ENCODE peak calls at places on chromosomes 13 and 19, in eight cellular contexts. U is neural progenitor cell, N is GM23338, P is HCT116, Y is SK-N-SH, C is PC-3, X is MM.1S, G is OCI-LY7. Q is an unnamed sample.

GRCh38 chr19:15452111-15453047 is 2.6 kb upstream of the WIZ start:
- DNase-seq in P (peak), G (peak), Y (peak), C (peak), U (peak), N (peak), X (no peak), Q (peak)

GRCh38 chr13:113832204-113832603 is 31.7 kb downstream of the GAS6 start:
- DNase-seq in N (no peak), U (no peak), C (peak), X (no peak), G (no peak), P (no peak), Y (no peak), Q (no peak)

GRCh38 chr19:17123041-17123440 is 47.5 kb downstream of the MYO9B start:
- DNase-seq in N (no peak), U (no peak), P (no peak), X (no peak), G (no peak), C (no peak), Y (no peak), Q (no peak)

GRCh38 chr13:50518791-50519201 is 324.7 kb downstream of the DLEU7 start:
- DNase-seq in U (no peak), P (no peak), Y (no peak), N (no peak), X (no peak), C (no peak), G (peak), Q (no peak)

GRCh38 chr19:1119475-1120217 is 15.9 kb downstream of the GPX4 start:
- DNase-seq in P (no peak), G (no peak), U (no peak), X (no peak), Y (no peak), C (no peak), N (no peak), Q (no peak)

GRCh38 chr13:25732146-25732865 is 319.5 kb downstream of the SHISA2 start:
- DNase-seq in P (no peak), U (no peak), Y (no peak), C (no peak), X (no peak), G (no peak), N (no peak), Q (no peak)

GRCh38 chr13:62119739-62120700 is 704.4 kb upstream of the PCDH20 start:
- DNase-seq in P (peak), N (peak), U (peak), C (peak), Y (peak), G (peak), X (peak), Q (peak)

GRCh38 chr13:43388282-43389034 is 365.1 kb downstream of the DNAJC15 start:
- DNase-seq in Y (no peak), N (no peak), X (no peak), U (no peak), P (peak), G (no peak), C (peak), Q (peak)

GRCh38 chr19:19514215-19514633 is 1.1 kb downstream of the TSSK6 start:
- DNase-seq in X (no peak), U (no peak), P (no peak), G (no peak), C (no peak), Y (no peak), N (no peak), Q (no peak)

GRCh38 chr13:100597253-100597652 is 8.7 kb upstream of the GGACT start:
- DNase-seq in U (no peak), C (no peak), Y (no peak), G (no peak), N (no peak), X (no peak), P (no peak), Q (no peak)

GRCh38 chr13:75101997-75102720 is 379.8 kb downstream of the TBC1D4 start:
- DNase-seq in N (peak), G (no peak), X (no peak), Y (no peak), C (peak), P (no peak), U (peak), Q (no peak)

DNA sequence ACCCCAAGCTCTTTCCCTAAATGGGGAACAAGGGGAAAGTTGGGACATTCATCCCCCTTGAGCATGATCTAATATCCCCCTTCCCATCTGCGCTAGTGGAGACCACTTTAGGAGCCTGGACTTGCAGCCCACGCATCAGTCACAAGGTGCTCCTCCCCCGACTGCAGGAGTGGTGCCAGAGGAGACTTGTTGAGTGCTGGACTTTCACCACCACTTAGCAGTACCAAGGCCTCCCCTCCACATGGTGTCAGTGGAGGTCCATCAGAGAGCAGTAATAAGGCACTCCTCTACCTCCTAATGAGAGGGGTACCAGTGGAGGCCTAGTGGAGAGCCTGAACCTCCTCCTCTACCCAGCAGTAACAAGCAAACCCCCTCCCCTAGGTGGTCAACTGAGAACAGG is 22.5 kb downstream of the CAB39L start:
- DNase-seq in C (peak), X (no peak), G (peak), P (peak), N (peak), U (peak), Y (no peak), Q (peak)
- TF ChIP-seq EZH2phosphoT487 in C (no peak), X (no peak), G (no peak), P (no peak), N (no peak), U (no peak), Y (no peak), Q (no peak)

GRCh38 chr13:110265341-110265681 is 41.6 kb downstream of the COL4A1 start:
- DNase-seq in P (no peak), X (no peak), C (no peak), U (peak), Y (peak), N (no peak), G (no peak), Q (no peak)
- H3K4me3 ChIP-seq in P (no peak), X (no peak), C (no peak), U (no peak), Y (no peak), N (no peak), G (no peak), Q (no peak)

GRCh38 chr13:40342461-40342860 is 324.0 kb downstream of the FOXO1 start:
- DNase-seq in C (no peak), P (no peak), U (no peak), N (no peak), Y (no peak), G (no peak), X (no peak), Q (no peak)

GRCh38 chr13:40341501-40341900 is 324.9 kb downstream of the FOXO1 start:
- DNase-seq in U (peak), Y (no peak), C (no peak), P (no peak), G (no peak), X (no peak), N (no peak), Q (no peak)

GRCh38 chr13:40338217-40338616 is 328.2 kb downstream of the FOXO1 start:
- DNase-seq in Y (no peak), N (no peak), C (no peak), X (no peak), G (no peak), P (no peak), U (no peak), Q (no peak)

GRCh38 chr13:40341086-40341471 is 325.4 kb downstream of the FOXO1 start:
- DNase-seq in N (peak), C (no peak), Y (no peak), X (no peak), P (no peak), U (peak), G (no peak), Q (no peak)

DNA sequence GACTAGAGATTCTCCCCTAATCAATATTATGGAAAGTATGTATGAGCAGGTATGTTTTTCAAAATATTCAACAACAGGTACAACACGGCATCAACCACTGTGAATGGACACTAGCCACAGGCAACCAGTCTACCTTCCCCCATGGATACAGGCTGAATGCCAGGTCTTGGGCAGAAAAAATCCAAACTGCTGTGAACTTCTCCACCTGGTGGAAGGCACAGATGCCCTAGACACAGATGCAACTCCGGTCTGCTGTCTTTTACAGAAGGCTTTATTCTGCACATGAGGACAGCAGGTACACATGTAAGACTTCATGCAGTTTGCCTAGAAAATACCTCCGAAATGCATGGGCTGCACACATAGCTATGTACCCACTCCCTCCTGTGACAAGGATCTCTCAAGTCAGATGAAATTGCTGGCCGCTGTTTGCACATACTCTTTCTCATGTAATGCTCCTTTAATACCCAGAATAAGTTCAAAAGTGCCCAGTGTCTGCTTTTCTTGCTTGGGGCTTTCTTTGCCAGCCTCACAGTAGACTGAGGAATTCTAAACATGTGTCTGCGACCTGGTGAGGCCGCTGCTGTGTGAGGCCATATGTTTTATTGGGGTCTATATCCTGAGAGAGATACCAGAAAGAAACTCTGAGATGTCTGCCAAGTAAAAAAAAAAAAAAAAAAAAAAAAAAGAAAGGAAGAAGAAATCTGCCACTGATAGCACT is 325.9 kb downstream of the FOXO1 start:
- DNase-seq in X (no peak), Y (no peak), P (no peak), N (no peak), U (peak), C (peak), G (no peak), Q (no peak)
- TF ChIP-seq CTCF in X (no peak), Y (no peak), P (peak), N (no peak), U (no peak), C (peak), G (peak), Q (peak)

DNA sequence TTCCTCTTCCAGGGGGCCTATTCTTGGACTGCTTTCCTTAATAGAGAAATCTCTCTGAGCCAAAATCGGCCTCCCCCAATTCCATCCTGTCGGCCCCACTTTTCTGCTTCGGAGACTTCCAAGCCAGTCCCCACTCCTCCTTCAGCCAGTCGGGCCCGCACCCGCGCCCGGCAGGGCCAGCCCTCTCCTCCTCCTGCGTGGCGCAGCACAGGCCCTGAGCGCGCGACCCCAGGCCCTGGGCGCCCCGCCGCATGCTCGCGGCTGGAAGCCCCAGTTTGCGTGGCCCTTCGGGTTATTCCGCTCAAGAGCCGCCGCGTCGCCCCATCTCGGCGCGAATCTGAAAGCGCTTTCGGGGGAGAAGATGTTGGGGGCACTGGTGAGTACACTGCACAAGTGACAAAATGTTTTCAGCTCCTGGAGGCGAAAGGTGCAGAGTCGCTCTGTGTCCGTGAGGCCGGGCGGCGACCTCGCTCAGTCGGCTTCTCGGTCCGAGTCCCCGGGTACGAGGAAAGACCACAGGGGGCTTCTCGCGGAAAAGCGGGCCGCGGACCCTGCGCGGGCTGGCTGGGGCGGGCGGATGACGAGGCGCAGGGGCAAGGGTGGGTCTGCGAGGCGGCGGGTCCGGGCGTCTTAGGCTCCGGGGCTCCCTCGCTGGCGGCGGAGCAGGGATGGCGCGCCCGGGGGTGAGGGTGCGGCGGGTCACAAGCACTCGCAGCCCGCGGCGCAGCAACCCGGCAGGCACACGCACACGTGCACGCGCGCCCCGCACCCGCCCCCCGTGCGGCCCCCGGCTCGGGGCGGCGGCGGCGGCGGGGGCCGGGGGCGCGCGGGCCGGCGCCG is at the start of gene IL17D:
- DNase-seq in P (no peak), X (peak), G (peak), U (peak), N (peak), Y (peak), C (no peak), Q (peak)
- TF ChIP-seq EZH2phosphoT487 in P (no peak), X (no peak), G (no peak), U (peak), N (peak), Y (no peak), C (no peak), Q (no peak)

DNA sequence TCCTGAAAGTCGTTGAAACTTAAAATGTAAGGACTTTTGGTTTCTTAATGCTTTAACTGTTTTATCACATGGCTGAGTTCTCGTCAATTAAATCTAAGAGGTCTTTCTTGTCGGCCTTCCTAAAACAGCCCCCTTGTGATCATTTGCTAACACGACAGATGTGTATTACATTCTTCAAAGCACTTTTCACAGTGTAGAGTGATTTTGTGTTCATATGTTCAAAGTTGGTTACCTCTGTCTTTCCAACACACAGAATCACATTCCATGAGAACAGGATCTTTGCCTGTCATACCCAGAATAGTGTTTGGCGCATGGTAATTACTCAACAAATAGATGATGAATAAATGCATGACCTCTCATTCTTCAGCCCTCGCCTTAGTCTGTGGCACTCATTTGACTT is 1.1 kb downstream of the GTF2F2 start:
- DNase-seq in U (peak), X (peak), P (peak), C (peak), N (peak), G (peak), Y (peak), Q (peak)
- H3K4me3 ChIP-seq in U (peak), X (peak), P (peak), C (peak), N (peak), G (peak), Y (peak), Q (peak)

DNA sequence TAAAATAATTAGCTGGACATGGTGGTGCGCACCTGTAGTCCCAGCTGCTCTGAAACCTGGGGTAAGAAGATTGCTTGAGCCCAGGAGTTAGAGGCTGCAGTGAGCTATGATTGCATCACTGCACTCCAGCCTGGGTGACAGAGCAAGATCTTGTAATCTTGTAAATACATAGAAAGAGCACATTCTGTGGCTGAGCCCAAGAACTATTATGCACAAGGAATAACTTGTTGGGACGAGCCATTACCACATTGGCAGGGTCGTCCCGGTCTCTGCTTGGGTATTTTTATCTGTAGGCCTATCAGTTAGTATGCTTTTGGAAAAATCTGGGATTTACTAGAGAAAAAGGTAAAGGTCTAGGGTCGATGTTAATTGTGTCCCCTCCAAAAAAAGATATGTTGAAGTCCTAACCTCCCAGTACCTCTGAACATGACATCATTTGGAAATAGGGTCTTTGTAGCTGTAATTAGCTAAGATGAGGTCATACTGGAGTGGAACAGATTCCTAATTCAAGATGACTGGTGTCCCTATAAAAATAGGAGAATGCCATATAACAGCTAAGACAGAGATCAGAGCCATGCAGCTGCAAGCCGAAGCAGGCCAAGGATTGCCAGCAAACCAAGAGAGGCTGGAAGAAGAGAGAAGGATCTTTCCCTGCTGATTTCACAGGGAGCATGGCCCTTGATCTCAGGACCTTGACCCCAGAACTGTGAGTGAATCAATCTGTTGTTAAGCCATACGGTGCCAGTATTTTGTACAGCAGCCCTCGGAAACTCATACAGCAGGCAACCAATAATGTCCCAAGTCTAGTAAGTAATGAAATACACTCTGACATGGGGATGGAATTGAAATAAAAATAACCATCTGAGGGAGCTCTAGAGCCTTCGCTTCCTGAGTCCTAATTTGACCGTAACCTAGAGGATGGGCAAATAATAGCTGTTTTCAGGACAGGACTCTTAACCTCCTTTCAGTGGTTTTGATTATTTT is 77.0 kb downstream of the TM9SF2 start:
- DNase-seq in P (no peak), X (peak), U (no peak), C (peak), Y (no peak), N (peak), G (no peak), Q (no peak)
- TF ChIP-seq CTCF in P (peak), X (peak), U (peak), C (peak), Y (peak), N (peak), G (peak), Q (peak)

GRCh38 chr19:58229255-58229639 is 533 bp downstream of the ZNF544 start:
- DNase-seq in U (peak), Y (peak), C (peak), X (no peak), N (peak), P (no peak), G (peak), Q (peak)

GRCh38 chr19:58228584-58229254 is at the start of gene ZNF544:
- DNase-seq in U (peak), P (peak), X (peak), C (peak), N (peak), G (peak), Y (peak), Q (peak)

GRCh38 chr19:58227964-58228583 is 640 bp upstream of the ZNF544 start:
- DNase-seq in U (peak), Y (no peak), C (no peak), G (no peak), P (no peak), N (peak), X (no peak), Q (no peak)
- TF ChIP-seq EZH2phosphoT487 in U (no peak), Y (no peak), C (no peak), G (no peak), P (no peak), N (no peak), X (no peak), Q (no peak)

GRCh38 chr19:50263176-50263575 is 59.8 kb downstream of the MYH14 start:
- DNase-seq in C (no peak), Y (no peak), P (no peak), X (no peak), N (no peak), U (no peak), G (no peak), Q (no peak)
- H3K4me3 ChIP-seq in C (no peak), Y (no peak), P (no peak), X (no peak), N (no peak), U (no peak), G (no peak), Q (no peak)